ENCODE peak calls at places on chromosomes 7 and 10, in five cellular contexts. L is cardiac muscle cell; A is colonic mucosa; W is mammary epithelial cell; D is CD8-positive, alpha-beta memory T cell. C is an unnamed sample.

GRCh38 chr10:52525761-52526160 is 211.7 kb downstream of the DKK1 start:
- DNase-seq in A (no peak), L (no peak), W (peak; percentile 54), D (no peak), C (no peak)

GRCh38 chr10:123772645-123773508 is 106.7 kb downstream of the GPR26 start:
- DNase-seq in L (no peak), A (no peak), D (peak; percentile 23), W (no peak), C (no peak)

GRCh38 chr10:79245539-79246208 is 101.6 kb upstream of the PPIF start:
- DNase-seq in D (no peak), L (no peak), W (no peak), A (no peak), C (no peak)

GRCh38 chr10:26481914-26482550 is 43.9 kb downstream of the APBB1IP start:
- DNase-seq in L (no peak), W (no peak), D (peak; percentile 71), A (no peak), C (no peak)

GRCh38 chr10:127148066-127148932 is 48.1 kb downstream of the INSYN2A start:
- DNase-seq in L (peak; percentile 84), W (peak; percentile 82), D (no peak), A (no peak), C (no peak)

GRCh38 chr10:132169766-132170560 is 16.8 kb upstream of the DPYSL4 start:
- DNase-seq in D (no peak), L (no peak), A (no peak), W (no peak), C (no peak)

GRCh38 chr10:73920084-73920483 is 9.2 kb downstream of the PLAU start:
- DNase-seq in D (no peak), W (peak; percentile 95), L (peak; percentile 31), A (peak; percentile 32), C (no peak)

GRCh38 chr7:22607180-22607579 is 107.2 kb upstream of the STEAP1B start:
- DNase-seq in W (no peak), D (no peak), L (no peak), A (no peak), C (no peak)

GRCh38 chr7:91636129-91636724 is 244.3 kb downstream of the MTERF1 start:
- DNase-seq in D (no peak), A (peak; percentile 22), W (peak; percentile 30), L (peak; percentile 53), C (no peak)

GRCh38 chr10:91340613-91341362 is 69.4 kb upstream of the HECTD2 start:
- DNase-seq in A (no peak), D (no peak), W (peak; percentile 97), L (peak; percentile 74), C (peak; percentile 3)

GRCh38 chr10:103238506-103239252 is 7.0 kb upstream of the RPEL1 start:
- DNase-seq in A (peak; percentile 82), D (no peak), L (peak; percentile 83), W (peak; percentile 49), C (no peak)

GRCh38 chr10:15370741-15371701 is at the start of gene FAM171A1:
- DNase-seq in D (peak; percentile 42), W (peak; percentile 56), A (peak; percentile 72), L (peak; percentile 81), C (no peak)

GRCh38 chr7:107931740-107932515 is 40.9 kb downstream of the DLD start:
- DNase-seq in D (no peak), A (no peak), L (peak; percentile 72), W (no peak), C (no peak)

GRCh38 chr7:97022451-97023306 is 2.0 kb downstream of the DLX5 start:
- DNase-seq in D (no peak), A (no peak), W (no peak), L (no peak), C (no peak)

GRCh38 chr7:125830743-125831142 is 901.1 kb upstream of the POT1 start:
- DNase-seq in L (no peak), W (no peak), A (no peak), D (no peak), C (no peak)

GRCh38 chr10:42827201-42827600 is 44.6 kb downstream of the BMS1 start:
- DNase-seq in A (no peak), D (no peak), W (no peak), L (no peak), C (no peak)

GRCh38 chr10:1548146-1548545 is 189.2 kb downstream of the ADARB2 start:
- DNase-seq in D (no peak), W (no peak), A (no peak), L (no peak), C (no peak)

GRCh38 chr7:152336754-152337368 is 98.9 kb downstream of the KMT2C start:
- DNase-seq in W (peak; percentile 37), A (peak; percentile 49), L (peak; percentile 37), D (peak; percentile 11), C (no peak)

GRCh38 chr7:2173184-2173827 is 59.4 kb downstream of the MAD1L1 start:
- DNase-seq in L (no peak), W (no peak), A (no peak), D (no peak), C (no peak)

GRCh38 chr10:73953665-73954064 is 42.7 kb downstream of the PLAU start:
- DNase-seq in D (no peak), L (peak; percentile 88), A (no peak), W (peak; percentile 38), C (no peak)

GRCh38 chr7:66697451-66698438 is 42.8 kb upstream of the RABGEF1 start:
- DNase-seq in D (no peak), L (peak; percentile 62), W (peak; percentile 22), A (no peak), C (peak; percentile 30)

GRCh38 chr7:144817001-144817400 is 18.9 kb downstream of the TPK1 start:
- DNase-seq in A (no peak), W (no peak), L (no peak), D (no peak), C (no peak)

GRCh38 chr7:121558288-121558687 is 162.2 kb upstream of the FAM3C start:
- DNase-seq in A (no peak), L (no peak), D (no peak), W (no peak), C (no peak)

GRCh38 chr10:103828587-103829186 is 26.7 kb downstream of the SH3PXD2A start:
- DNase-seq in L (no peak), W (no peak), A (no peak), D (no peak), C (no peak)

GRCh38 chr7:115230882-115231508 is 309.1 kb downstream of the MDFIC start:
- DNase-seq in W (peak; percentile 95), D (peak; percentile 16), A (no peak), L (peak; percentile 91), C (peak; percentile 5)

GRCh38 chr10:122126763-122127659 is 138.0 kb downstream of the TACC2 start:
- DNase-seq in W (peak; percentile 73), D (no peak), L (peak; percentile 91), A (no peak), C (no peak)

GRCh38 chr7:24821045-24821853 is 64.0 kb upstream of the GSDME start:
- DNase-seq in W (peak; percentile 98), D (peak; percentile 81), L (peak; percentile 82), A (peak; percentile 82), C (no peak)

GRCh38 chr7:91266067-91266930 is 2.1 kb downstream of the FZD1 start:
- DNase-seq in L (peak; percentile 47), W (peak; percentile 28), A (peak; percentile 19), D (no peak), C (no peak)

GRCh38 chr10:99396471-99396870 is 34.0 kb downstream of the GOT1 start:
- DNase-seq in A (no peak), L (peak; percentile 74), W (no peak), D (no peak), C (no peak)

GRCh38 chr7:71308105-71308504 is 176.2 kb downstream of the GALNT17 start:
- DNase-seq in L (no peak), A (no peak), D (no peak), W (no peak), C (no peak)

GRCh38 chr7:48741545-48741944 is 182.8 kb upstream of the CDC14C start:
- DNase-seq in L (no peak), D (no peak), A (no peak), W (no peak), C (no peak)

GRCh38 chr10:19195698-19196097 is 147.1 kb downstream of the MALRD1 start:
- DNase-seq in L (no peak), D (no peak), W (no peak), A (no peak), C (no peak)

GRCh38 chr10:16756561-16757221 is 60.5 kb downstream of the RSU1 start:
- DNase-seq in D (no peak), A (no peak), L (peak; percentile 65), W (no peak), C (no peak)

GRCh38 chr7:77327067-77327931 is 88.8 kb downstream of the GSAP start:
- DNase-seq in A (no peak), W (peak; percentile 74), D (no peak), L (peak; percentile 86), C (no peak)

GRCh38 chr10:122172311-122173008 is 98.6 kb upstream of the BTBD16 start:
- DNase-seq in L (peak; percentile 10), D (no peak), A (no peak), W (no peak), C (no peak)

GRCh38 chr10:6141296-6142151 is 52.7 kb downstream of the RBM17 start:
- DNase-seq in W (peak; percentile 67), A (no peak), D (no peak), L (peak; percentile 78), C (no peak)

GRCh38 chr7:7562736-7563135 is 3.9 kb upstream of the MIOS start:
- DNase-seq in A (no peak), L (peak; percentile 18), W (no peak), D (no peak), C (no peak)

DNA sequence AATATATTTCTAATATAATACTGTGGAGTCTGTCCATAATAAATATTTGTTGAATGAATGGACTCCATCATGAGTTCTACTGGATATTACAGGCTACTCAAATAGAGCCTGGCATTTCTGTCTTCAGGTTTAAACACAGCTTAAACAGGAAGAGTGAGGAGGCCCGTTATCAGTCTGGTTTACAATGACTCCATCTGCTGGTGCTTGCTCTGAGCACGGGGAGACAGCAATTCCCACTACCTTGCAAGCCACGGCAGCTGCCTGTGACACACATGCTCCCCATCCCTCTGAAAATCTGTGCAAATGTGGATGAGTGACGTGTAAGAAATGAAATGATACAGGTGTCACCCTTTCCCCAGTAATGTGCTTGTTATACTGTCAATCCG is 293.5 kb upstream of the IMMP2L start:
- DNase-seq in D (no peak), W (no peak), A (no peak), L (peak; percentile 50), C (peak; percentile 27)
- H3K27ac ChIP-seq in D (no peak overlapping the region), W (no peak overlapping the region), A (no peak overlapping the region), L (no peak overlapping the region), C (no peak overlapping the region)

GRCh38 chr7:29115130-29115529 is 31.2 kb downstream of the CPVL start:
- DNase-seq in W (no peak), D (no peak), L (no peak), A (no peak), C (no peak)
- H3K27ac ChIP-seq in W (no peak overlapping the region), D (no peak overlapping the region), L (no peak overlapping the region), A (no peak overlapping the region), C (no peak overlapping the region)

GRCh38 chr7:111333010-111333409 is 229.3 kb downstream of the IMMP2L start:
- DNase-seq in D (no peak), L (no peak), A (no peak), W (peak; percentile 40), C (no peak)
- H3K27ac ChIP-seq in D (no peak overlapping the region), L (no peak overlapping the region), A (no peak overlapping the region), W (no peak overlapping the region), C (no peak overlapping the region)

DNA sequence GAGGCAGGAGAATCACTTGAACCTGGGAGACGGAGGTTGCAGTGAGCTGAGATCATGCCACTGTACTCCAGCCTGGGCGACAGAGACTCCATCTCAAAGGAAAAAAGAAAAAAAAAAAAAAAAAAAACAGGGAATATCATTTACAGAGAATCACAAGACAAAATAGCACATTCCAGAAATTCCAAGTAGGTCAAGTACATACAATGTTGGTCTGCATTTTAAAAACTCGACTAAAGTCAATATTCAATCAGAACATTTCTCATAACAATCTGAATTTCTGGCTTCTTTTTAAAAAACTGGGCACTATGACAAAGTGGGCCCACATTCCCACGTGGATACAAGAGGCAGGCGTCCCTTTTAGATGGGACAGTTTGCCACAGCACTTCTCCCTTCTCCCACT is 12.8 kb downstream of the ZC3HAV1L start:
- DNase-seq in L (no peak), A (no peak), D (no peak), W (no peak), C (no peak)
- H3K27ac ChIP-seq in L (no peak overlapping the region), A (no peak overlapping the region), D (no peak overlapping the region), W (no peak overlapping the region), C (no peak overlapping the region)

C was measured in caudate nucleus.